ENCODE peak calls at places on chromosomes 12 and 14, in five cellular contexts. U, D, L, P and Y are unnamed samples.

GRCh38 chr12:55908726-55909512 is 18.8 kb downstream of the PYM1 start:
- DNase-seq in U (peak), D (no peak), L (no peak), P (peak), Y (no peak)

GRCh38 chr12:5163661-5164060 is 120.0 kb downstream of the KCNA5 start:
- DNase-seq in U (peak), D (no peak), L (peak), P (no peak), Y (no peak)

GRCh38 chr12:87953257-87953860 is 75.8 kb downstream of the C12orf50 start:
- DNase-seq in U (peak), D (no peak), L (peak), P (peak), Y (peak)

GRCh38 chr14:64826333-64826732 is 53.4 kb downstream of the SPTB start:
- DNase-seq in U (no peak), D (no peak), L (no peak), P (no peak), Y (no peak)

GRCh38 chr14:71714225-71714624 is 218.0 kb upstream of the RGS6 start:
- DNase-seq in U (peak), D (no peak), L (no peak), P (peak), Y (no peak)

GRCh38 chr14:76951149-76951548 is 77.4 kb downstream of the IRF2BPL start:
- DNase-seq in U (no peak), D (no peak), L (no peak), P (no peak), Y (no peak)

GRCh38 chr14:105171004-105171673 is 2.6 kb upstream of the JAG2 start:
- DNase-seq in U (no peak), D (no peak), L (no peak), P (no peak), Y (no peak)

GRCh38 chr12:52243264-52243773 is 10.3 kb downstream of the KRT7 start:
- DNase-seq in U (no peak), D (no peak), L (peak), P (peak), Y (peak)

GRCh38 chr14:68822132-68822651 is 29.3 kb upstream of the ZFP36L1 start:
- DNase-seq in U (no peak), D (no peak), L (no peak), P (no peak), Y (no peak)
- H3K4me3 ChIP-seq in U (no peak), D (no peak), L (no peak), P (no peak), Y (no peak)

DNA sequence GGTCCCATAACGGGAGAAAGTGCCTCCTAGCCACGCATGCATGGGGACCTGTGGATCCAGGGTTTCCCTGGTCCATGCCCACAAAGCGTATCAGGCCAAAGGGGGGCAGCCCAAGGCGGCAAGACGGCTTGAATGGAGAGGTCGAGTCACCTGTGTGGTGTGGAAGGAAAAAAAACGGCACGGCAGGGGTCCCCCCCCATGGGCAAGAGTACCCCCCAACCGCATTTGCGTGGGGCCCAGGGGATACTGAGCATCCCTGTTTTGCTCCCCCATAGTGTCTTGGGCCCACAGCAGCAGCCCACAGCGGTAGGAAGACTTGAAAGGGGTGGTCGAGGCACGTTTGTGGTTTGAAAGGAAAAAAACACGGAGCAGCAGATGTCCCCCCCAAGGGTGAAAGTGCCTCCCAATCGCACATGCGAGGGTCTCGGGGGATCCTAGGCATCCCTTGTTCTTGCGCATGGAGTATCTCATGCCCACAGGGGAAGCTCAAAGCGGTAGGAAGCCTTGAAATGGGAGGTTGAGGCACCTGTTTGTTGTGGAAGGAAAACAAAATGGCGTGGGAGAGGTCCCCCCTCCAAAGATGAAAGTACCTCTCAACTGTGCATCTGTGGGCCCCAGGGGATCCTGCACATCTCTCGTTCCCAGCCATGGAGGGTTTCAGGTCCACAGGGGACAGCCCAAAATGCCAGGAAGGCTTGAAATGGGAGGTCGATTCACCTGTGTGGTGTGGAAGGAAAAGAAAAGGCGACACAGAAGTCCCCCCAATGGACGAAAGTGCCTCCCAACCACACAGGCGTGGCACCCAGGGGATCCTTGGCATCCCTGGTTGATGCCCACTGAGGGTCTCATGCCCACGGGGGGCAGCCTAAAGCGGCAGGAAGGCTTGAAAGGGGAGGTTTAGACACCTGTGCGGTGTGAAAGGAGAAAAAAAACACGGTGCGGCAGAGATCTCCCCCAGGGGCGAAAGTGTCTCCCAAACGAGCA is 577.5 kb downstream of the ALG10 start:
- DNase-seq in U (no peak), D (no peak), L (no peak), P (no peak), Y (no peak)
- H3K4me3 ChIP-seq in U (no peak), D (no peak), L (no peak), P (no peak), Y (no peak)

DNA sequence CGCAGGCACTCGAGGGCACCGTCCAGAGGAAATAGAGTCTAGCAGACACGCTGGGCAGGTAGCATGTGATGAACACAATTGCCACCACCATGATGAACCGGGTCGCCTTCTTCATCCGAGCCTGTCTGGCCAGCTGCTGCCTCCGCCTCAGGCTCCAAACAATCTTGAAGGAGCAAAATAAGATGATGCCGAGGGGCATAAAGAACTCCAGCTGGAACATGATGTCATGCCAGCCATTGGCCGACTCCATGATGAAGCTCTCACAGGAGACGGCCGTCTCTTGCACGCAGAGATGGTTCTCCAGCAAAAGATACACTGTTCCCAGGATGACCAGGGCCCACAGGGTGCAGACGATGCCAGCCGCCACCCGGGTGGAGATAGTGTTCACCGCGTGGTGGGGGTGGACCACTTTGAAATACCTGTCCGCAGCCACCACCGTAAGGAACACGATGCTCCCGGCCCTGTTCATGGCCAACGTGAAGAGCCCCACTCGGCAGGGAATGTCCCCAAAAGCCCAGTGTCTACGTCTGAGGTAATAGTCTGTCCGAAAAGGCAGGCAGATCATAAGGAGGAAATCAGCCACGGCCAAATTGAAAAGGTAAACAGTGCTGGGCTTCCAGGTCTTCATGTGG is 945 bp downstream of the HCAR1 start:
- DNase-seq in U (no peak), D (no peak), L (no peak), P (no peak), Y (no peak)
- H3K4me3 ChIP-seq in U (peak), D (peak), L (peak), P (peak), Y (no peak)

GRCh38 chr12:69903548-69903947 is 78.5 kb downstream of the MYRFL start:
- DNase-seq in U (no peak), D (no peak), L (no peak), P (no peak), Y (no peak)

GRCh38 chr12:69898236-69898635 is 73.2 kb downstream of the MYRFL start:
- DNase-seq in U (peak), D (no peak), L (peak), P (peak), Y (peak)

GRCh38 chr12:69901141-69901900 is 76.3 kb downstream of the MYRFL start:
- DNase-seq in U (no peak), D (no peak), L (no peak), P (peak), Y (peak)

GRCh38 chr12:69897744-69898143 is 72.7 kb downstream of the MYRFL start:
- DNase-seq in U (peak), D (no peak), L (peak), P (peak), Y (peak)

DNA sequence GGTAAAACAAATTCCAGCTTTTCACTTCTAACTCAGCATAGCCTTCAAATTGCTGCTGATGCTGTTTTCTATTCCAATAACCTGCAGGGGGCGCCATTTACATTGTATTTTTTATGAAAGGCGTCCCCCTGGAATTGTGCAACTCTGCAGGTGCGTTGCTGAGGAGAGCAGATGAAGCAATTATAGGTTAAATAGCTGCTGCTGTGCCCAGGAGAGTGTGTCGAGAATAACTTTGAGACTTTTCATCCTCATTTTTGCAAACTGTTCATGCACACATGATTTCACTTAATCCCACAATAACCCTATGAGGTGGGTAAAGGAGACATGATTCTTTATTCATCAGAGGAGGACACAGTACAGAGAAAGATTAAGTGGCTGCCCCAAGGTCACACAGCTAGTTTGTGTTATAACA is 75.7 kb downstream of the MYRFL start:
- DNase-seq in U (peak), D (peak), L (peak), P (peak), Y (peak)
- H3K4me3 ChIP-seq in U (no peak), D (no peak), L (no peak), P (no peak), Y (no peak)

GRCh38 chr12:92108651-92109050 is 37.0 kb downstream of the BTG1 start:
- DNase-seq in U (peak), D (no peak), L (peak), P (peak), Y (peak)

GRCh38 chr12:92107621-92108131 is 38.0 kb downstream of the BTG1 start:
- DNase-seq in U (no peak), D (no peak), L (no peak), P (no peak), Y (no peak)

GRCh38 chr12:92110083-92110640 is 35.5 kb downstream of the BTG1 start:
- DNase-seq in U (no peak), D (no peak), L (no peak), P (no peak), Y (no peak)

GRCh38 chr12:92111256-92111655 is 34.4 kb downstream of the BTG1 start:
- DNase-seq in U (no peak), D (no peak), L (no peak), P (no peak), Y (no peak)

DNA sequence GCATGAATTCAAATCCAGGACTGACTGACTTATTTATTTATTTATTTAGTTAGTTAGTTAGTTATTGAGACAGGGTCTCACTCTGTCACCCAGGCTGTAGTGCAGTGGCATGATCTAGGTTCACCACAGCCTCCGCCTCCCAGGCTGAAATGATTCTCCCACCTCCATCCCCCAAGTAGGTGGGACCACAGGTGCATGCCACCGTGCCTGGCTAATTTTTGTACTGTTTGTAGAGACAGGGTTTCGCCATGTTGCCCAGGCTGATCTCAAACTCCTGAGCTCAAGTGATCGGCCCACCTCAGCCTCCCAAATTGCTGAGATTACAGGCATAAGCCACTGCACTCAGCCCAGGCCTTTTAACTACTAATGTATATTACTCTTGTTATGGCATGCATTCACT is 36.0 kb downstream of the BTG1 start:
- DNase-seq in U (no peak), D (no peak), L (no peak), P (no peak), Y (no peak)
- H3K4me3 ChIP-seq in U (no peak), D (no peak), L (no peak), P (no peak), Y (no peak)